ENCODE peak calls at places on chromosomes 16 and 17, in six cellular contexts. X is prostate gland, K is epithelial cell of esophagus, B is adrenal gland, E is esophagus squamous epithelium, G is GM10248. U is an unnamed sample.
A peak's percentile ranks its signal among the peaks of the same experiment; 100 is the strongest.

GRCh38 chr16:14205666-14206065 is 134.5 kb downstream of the MRTFB start:
- DNase-seq in X (no peak), K (no peak), B (no peak), E (no peak), G (peak; percentile 24), U (no peak)

GRCh38 chr17:41863074-41863843 is 2.0 kb downstream of the KLHL11 start:
- DNase-seq in X (no peak), K (no peak), B (no peak), E (no peak), G (no peak), U (no peak)

GRCh38 chr16:87581867-87582220 is 20.5 kb upstream of the JPH3 start:
- DNase-seq in X (peak; percentile 12), K (peak; percentile 65), B (peak; percentile 92), E (peak; percentile 7), G (no peak), U (no peak)

GRCh38 chr17:61248399-61248798 is 151.2 kb upstream of the TBX2 start:
- DNase-seq in X (no peak), K (no peak), B (no peak), E (no peak), G (no peak), U (no peak)

GRCh38 chr17:63402808-63403207 is 43.3 kb downstream of the CYB561 start:
- DNase-seq in X (no peak), K (no peak), B (no peak), E (no peak), G (no peak), U (no peak)

GRCh38 chr17:61426482-61427304 is 25.5 kb upstream of the TBX4 start:
- DNase-seq in X (no peak), K (no peak), B (no peak), E (no peak), G (no peak), U (no peak)

GRCh38 chr16:66936462-66936861 is 1.1 kb downstream of the CES2 start:
- DNase-seq in X (no peak), K (no peak), B (no peak), E (no peak), G (no peak), U (no peak)

GRCh38 chr16:63652091-63652490 is 1469.8 kb downstream of the CDH11 start:
- DNase-seq in X (no peak), K (no peak), B (no peak), E (no peak), G (no peak), U (no peak)

GRCh38 chr17:46770818-46771600 is 47.5 kb downstream of the WNT3 start:
- DNase-seq in X (no peak), K (peak; percentile 41), B (peak; percentile 40), E (no peak), G (peak; percentile 54), U (peak; percentile 61)

GRCh38 chr17:34452769-34453168 is 89.7 kb upstream of the CCL1 start:
- DNase-seq in X (no peak), K (no peak), B (no peak), E (no peak), G (no peak), U (no peak)

GRCh38 chr16:50517450-50518252 is 30.5 kb upstream of the NKD1 start:
- DNase-seq in X (no peak), K (no peak), B (no peak), E (no peak), G (no peak), U (no peak)

GRCh38 chr17:3621146-3621720 is 12.0 kb upstream of the TRPV1 start:
- DNase-seq in X (no peak), K (no peak), B (no peak), E (no peak), G (no peak), U (no peak)

GRCh38 chr17:73749337-73749807 is 105.1 kb upstream of the SDK2 start:
- DNase-seq in X (no peak), K (peak; percentile 2), B (no peak), E (no peak), G (no peak), U (no peak)

GRCh38 chr17:63675231-63675606 is 24.7 kb downstream of the LIMD2 start:
- DNase-seq in X (no peak), K (peak; percentile 10), B (no peak), E (no peak), G (no peak), U (no peak)

GRCh38 chr17:73126716-73127473 is 34.4 kb upstream of the SLC39A11 start:
- DNase-seq in X (no peak), K (no peak), B (no peak), E (no peak), G (no peak), U (no peak)

GRCh38 chr16:11612110-11612981 is 25.6 kb upstream of the LITAF start:
- DNase-seq in X (no peak), K (peak; percentile 80), B (peak; percentile 32), E (no peak), G (peak; percentile 40), U (no peak)

GRCh38 chr17:79904865-79905264 is 65.6 kb upstream of the CBX4 start:
- DNase-seq in X (no peak), K (no peak), B (no peak), E (no peak), G (no peak), U (no peak)

GRCh38 chr17:79907217-79907715 is 68.0 kb upstream of the CBX4 start:
- DNase-seq in X (no peak), K (no peak), B (no peak), E (no peak), G (no peak), U (peak; percentile 13)

GRCh38 chr17:79909121-79909520 is 69.9 kb upstream of the CBX4 start:
- DNase-seq in X (no peak), K (no peak), B (no peak), E (no peak), G (no peak), U (no peak)

GRCh38 chr17:79907855-79908254 is 68.6 kb upstream of the CBX4 start:
- DNase-seq in X (no peak), K (peak; percentile 66), B (no peak), E (no peak), G (no peak), U (no peak)

GRCh38 chr17:79905832-79906231 is 66.6 kb upstream of the CBX4 start:
- DNase-seq in X (no peak), K (no peak), B (no peak), E (no peak), G (no peak), U (no peak)
- TF ChIP-seq CTCF in X (no peak), K (peak; percentile 8), B (no peak), E (no peak), G (no peak), U (peak; percentile 12)

GRCh38 chr16:86073763-86074493 is 175.0 kb downstream of the IRF8 start:
- DNase-seq in X (no peak), K (no peak), B (no peak), E (no peak), G (no peak), U (no peak)

GRCh38 chr16:86071611-86072240 is 172.8 kb downstream of the IRF8 start:
- DNase-seq in X (no peak), K (no peak), B (no peak), E (no peak), G (no peak), U (no peak)

GRCh38 chr16:86072328-86073102 is 173.6 kb downstream of the IRF8 start:
- DNase-seq in X (peak; percentile 53), K (peak; percentile 49), B (peak; percentile 30), E (no peak), G (peak; percentile 77), U (no peak)

GRCh38 chr16:86074651-86075487 is 175.9 kb downstream of the IRF8 start:
- DNase-seq in X (no peak), K (no peak), B (no peak), E (no peak), G (no peak), U (no peak)

DNA sequence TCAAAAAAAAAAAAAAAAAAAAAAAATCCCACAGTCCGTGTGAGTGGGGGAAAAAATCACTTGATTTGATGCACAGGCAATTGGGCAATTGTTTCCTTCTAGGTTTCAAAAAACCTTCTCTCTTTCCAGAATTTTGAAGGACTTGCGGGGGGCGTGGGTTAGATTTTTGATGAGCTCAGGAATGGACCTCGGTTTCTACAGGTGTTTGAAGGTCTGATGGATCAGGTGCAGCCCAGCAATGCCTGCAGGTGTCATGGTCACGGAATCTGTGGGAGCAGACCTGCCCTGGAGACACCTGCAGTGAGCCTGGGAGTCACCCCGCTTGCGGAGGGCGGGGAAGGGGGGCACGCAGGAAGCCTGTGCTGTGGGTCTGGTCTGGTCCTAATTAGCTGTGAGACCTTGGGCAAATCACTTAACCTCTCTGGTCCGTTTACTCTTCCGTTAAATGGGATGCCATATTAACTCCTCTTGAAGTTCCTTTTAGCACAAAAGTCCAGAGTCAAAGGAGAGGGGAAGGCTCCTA is 174.2 kb downstream of the IRF8 start:
- DNase-seq in X (no peak), K (no peak), B (no peak), E (no peak), G (no peak), U (no peak)
- TF ChIP-seq CTCF in X (peak; percentile 9), K (no peak), B (no peak), E (no peak), G (no peak), U (no peak)

DNA sequence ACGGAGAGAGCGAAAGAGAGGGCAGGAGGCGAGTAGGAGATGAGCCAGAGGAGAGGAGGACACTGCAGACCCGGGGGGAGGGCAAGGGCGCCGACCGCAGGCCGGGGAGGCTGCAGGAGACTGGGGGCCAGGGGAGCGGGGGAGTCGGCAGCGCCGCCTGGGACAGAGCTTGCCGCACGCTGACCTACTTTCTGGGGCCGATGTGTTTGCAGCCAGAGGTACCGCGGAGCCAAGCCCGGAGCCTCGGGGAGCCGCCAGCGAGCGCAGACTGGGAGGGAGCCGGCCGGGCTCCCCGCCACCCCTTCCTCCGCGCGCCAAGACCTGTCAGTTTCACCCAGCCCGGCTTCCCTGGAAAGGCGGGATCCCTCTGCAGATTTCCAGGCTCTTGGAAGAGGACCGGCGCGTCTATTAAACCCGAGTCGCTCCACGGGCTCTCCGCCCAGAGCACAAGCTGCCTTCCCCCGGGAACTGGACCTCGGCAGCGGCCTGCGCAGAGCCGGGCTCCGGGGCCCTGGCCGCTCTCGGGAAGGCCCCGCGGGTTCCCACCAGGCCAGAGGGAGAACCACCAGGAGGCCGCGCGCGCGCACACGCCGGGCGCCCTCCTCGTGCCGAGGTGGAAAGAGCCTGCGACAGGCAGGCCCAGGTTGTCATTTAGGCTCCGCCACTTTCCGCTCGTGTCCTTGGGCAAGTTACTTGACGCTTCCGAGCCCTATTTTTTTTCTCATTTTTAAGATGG is 74.5 kb downstream of the CMC2 start:
- DNase-seq in X (peak; percentile 74), K (peak; percentile 39), B (peak; percentile 75), E (no peak), G (peak; percentile 31), U (peak; percentile 28)
- TF ChIP-seq CTCF in X (no peak), K (no peak), B (peak; percentile 18), E (no peak), G (no peak), U (no peak)

DNA sequence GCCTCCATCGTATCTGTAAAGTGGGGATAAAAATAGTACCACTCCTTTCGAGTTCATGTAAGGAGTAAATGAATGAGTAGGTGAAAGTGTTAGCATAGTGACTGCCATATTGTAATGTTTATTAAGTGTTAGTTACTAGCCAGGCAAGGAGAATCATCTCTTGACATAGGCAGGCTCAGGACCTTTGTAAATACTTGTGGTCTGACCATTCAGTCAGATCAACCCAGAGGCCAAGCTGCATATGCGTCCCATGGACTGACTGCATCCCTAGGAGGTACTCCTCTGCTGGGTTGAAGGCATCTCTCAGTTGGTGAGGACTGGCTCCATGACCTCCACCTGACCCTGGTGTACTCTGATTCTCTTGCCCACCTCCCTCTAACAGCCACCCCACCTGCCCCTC is 40.5 kb upstream of the CDRT4 start:
- DNase-seq in X (no peak), K (no peak), B (no peak), E (no peak), G (no peak), U (no peak)
- TF ChIP-seq CTCF in X (no peak), K (no peak), B (no peak), E (no peak), G (no peak), U (no peak)

GRCh38 chr16:55242667-55243066 is 81.3 kb upstream of the IRX6 start:
- DNase-seq in X (no peak), K (no peak), B (no peak), E (no peak), G (no peak), U (no peak)
- TF ChIP-seq CTCF in X (no peak), K (no peak), B (no peak), E (no peak), G (no peak), U (no peak)